ENCODE peak calls at places on chromosomes 11 and 22, in four cellular contexts. S, E, R and V are unnamed samples.

GRCh38 chr11:69531071-69531716 is 49.7 kb downstream of the LINC01488 start:
- DNase-seq in S (no peak), E (no peak), R (peak), V (no peak)

GRCh38 chr11:117096973-117097566 is 1.2 kb downstream of the SIK3 start:
- DNase-seq in S (no peak), E (no peak), R (no peak), V (peak)

GRCh38 chr22:20046730-20047129 is 25.8 kb downstream of the TANGO2 start:
- DNase-seq in S (no peak), E (no peak), R (no peak), V (no peak)

GRCh38 chr11:79441159-79441875 is 487 bp upstream of the TENM4 start:
- DNase-seq in S (no peak), E (peak), R (no peak), V (no peak)

GRCh38 chr11:32940865-32941264 is 48.3 kb downstream of the QSER1 start:
- DNase-seq in S (no peak), E (no peak), R (no peak), V (no peak)

GRCh38 chr11:134134167-134134566 is 65.3 kb downstream of the JAM3 start:
- DNase-seq in S (no peak), E (no peak), R (no peak), V (no peak)

GRCh38 chr11:128575174-128575955 is 12.0 kb downstream of the ETS1 start:
- DNase-seq in S (no peak), E (no peak), R (no peak), V (no peak)

GRCh38 chr11:47879259-47880184 is 31.4 kb upstream of the NUP160 start:
- DNase-seq in S (no peak), E (no peak), R (no peak), V (no peak)

GRCh38 chr22:42022162-42022847 is 23.7 kb downstream of the WBP2NL start:
- DNase-seq in S (peak), E (no peak), R (no peak), V (no peak)

GRCh38 chr11:8959546-8960166 is 4.6 kb downstream of the TMEM9B start:
- DNase-seq in S (peak), E (no peak), R (no peak), V (peak)

GRCh38 chr11:57482782-57483569 is 22.6 kb downstream of the RTN4RL2 start:
- DNase-seq in S (peak), E (peak), R (no peak), V (peak)

GRCh38 chr11:101127699-101128570 is 1.7 kb downstream of the PGR start:
- DNase-seq in S (peak), E (peak), R (peak), V (no peak)

GRCh38 chr11:36657610-36658225 is 59.7 kb upstream of the RAG2 start:
- DNase-seq in S (no peak), E (no peak), R (no peak), V (no peak)

GRCh38 chr11:102467080-102467708 is 14.6 kb upstream of the TMEM123 start:
- DNase-seq in S (peak), E (no peak), R (no peak), V (no peak)

GRCh38 chr22:44326549-44326881 is 13.8 kb upstream of the SHISAL1 start:
- DNase-seq in S (no peak), E (no peak), R (no peak), V (no peak)

GRCh38 chr22:24951942-24952836 is at the start of gene KIAA1671:
- DNase-seq in S (peak), E (peak), R (peak), V (peak)

GRCh38 chr22:19758896-19759458 is 1.6 kb upstream of the TBX1 start:
- DNase-seq in S (no peak), E (no peak), R (no peak), V (no peak)

GRCh38 chr11:79419120-79419519 is 21.7 kb downstream of the TENM4 start:
- DNase-seq in S (peak), E (no peak), R (no peak), V (no peak)

GRCh38 chr22:27100789-27101188 is 443.4 kb downstream of the MIAT start:
- DNase-seq in S (no peak), E (peak), R (peak), V (no peak)

GRCh38 chr11:133343951-133344350 is 188.3 kb downstream of the OPCML start:
- DNase-seq in S (no peak), E (no peak), R (no peak), V (no peak)

GRCh38 chr22:39241632-39242388 is 3.0 kb downstream of the PDGFB start:
- DNase-seq in S (no peak), E (no peak), R (no peak), V (no peak)

GRCh38 chr22:33544707-33545106 is 375.6 kb downstream of the LARGE1 start:
- DNase-seq in S (no peak), E (no peak), R (no peak), V (no peak)

GRCh38 chr11:107116358-107116757 is 98.1 kb upstream of the GUCY1A2 start:
- DNase-seq in S (no peak), E (no peak), R (no peak), V (no peak)

GRCh38 chr11:102610198-102610597 is 14.9 kb downstream of the MMP20 start:
- DNase-seq in S (no peak), E (no peak), R (no peak), V (no peak)

GRCh38 chr11:130448416-130449068 is at the start of gene ADAMTS15:
- DNase-seq in S (peak), E (peak), R (peak), V (no peak)

GRCh38 chr22:37126383-37126782 is 16.9 kb upstream of the TMPRSS6 start:
- DNase-seq in S (no peak), E (no peak), R (no peak), V (peak)

GRCh38 chr22:44576311-44577260 is 78.6 kb upstream of the RTL6 start:
- DNase-seq in S (no peak), E (no peak), R (peak), V (no peak)

GRCh38 chr11:27912916-27913315 is 195.0 kb downstream of the KIF18A start:
- DNase-seq in S (no peak), E (no peak), R (no peak), V (no peak)

GRCh38 chr11:129995163-129995562 is 7.5 kb downstream of the PRDM10 start:
- DNase-seq in S (no peak), E (no peak), R (no peak), V (no peak)

GRCh38 chr22:39917776-39918493 is 17.1 kb downstream of the GRAP2 start:
- DNase-seq in S (no peak), E (no peak), R (no peak), V (peak)

GRCh38 chr11:116217006-116217405 is 555.8 kb downstream of the BUD13 start:
- DNase-seq in S (peak), E (no peak), R (no peak), V (peak)

GRCh38 chr22:45600791-45601730 is 70.6 kb upstream of the ATXN10 start:
- DNase-seq in S (no peak), E (no peak), R (peak), V (no peak)

GRCh38 chr11:118076754-118077281 is at the start of gene TMPRSS4:
- DNase-seq in S (peak), E (no peak), R (no peak), V (no peak)

GRCh38 chr11:126416542-126417090 is 61.1 kb downstream of the ST3GAL4 start:
- DNase-seq in S (peak), E (peak), R (peak), V (peak)

GRCh38 chr22:28711820-28712777 is 29.5 kb downstream of the CHEK2 start:
- DNase-seq in S (no peak), E (no peak), R (no peak), V (no peak)

GRCh38 chr11:102589047-102589459 is 36.1 kb downstream of the MMP20 start:
- DNase-seq in S (no peak), E (no peak), R (no peak), V (no peak)

DNA sequence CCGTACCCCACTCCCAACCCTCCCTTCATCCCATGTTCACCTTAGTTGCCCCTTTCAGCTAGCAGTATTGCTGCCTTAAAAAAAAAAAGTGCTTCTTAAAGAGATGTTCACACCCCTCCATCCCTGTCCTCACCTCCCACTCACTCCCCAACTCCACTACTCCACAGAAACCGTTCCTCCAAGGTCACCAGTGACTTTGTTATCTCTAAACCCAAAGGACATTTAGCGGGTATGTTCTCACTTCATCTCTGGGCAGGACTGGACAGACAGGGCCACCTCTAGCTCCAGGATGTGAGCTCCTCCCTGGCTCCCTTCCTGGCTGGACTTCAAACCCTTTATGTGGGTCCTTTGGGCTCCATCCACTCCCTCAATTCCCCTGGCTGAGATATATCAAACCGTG is 6.4 kb upstream of the RCOR2 start:
- DNase-seq in S (no peak), E (no peak), R (no peak), V (no peak)
- TF ChIP-seq POLR2A in S (no peak), E (no peak), R (no peak), V (no peak)

GRCh38 chr22:31347251-31348008 is 1.3 kb upstream of the PATZ1 start:
- DNase-seq in S (peak), E (peak), R (peak), V (peak)
- TF ChIP-seq POLR2A in S (peak), E (no peak), R (no peak), V (peak)

GRCh38 chr22:48507171-48507570 is 1320.5 kb downstream of the BRD1 start:
- DNase-seq in S (no peak), E (no peak), R (no peak), V (no peak)
- TF ChIP-seq POLR2A in S (no peak), E (no peak), R (no peak), V (no peak)

GRCh38 chr11:68441466-68442230 is 18.9 kb upstream of the PPP6R3 start:
- DNase-seq in S (no peak), E (no peak), R (no peak), V (no peak)

GRCh38 chr11:68447015-68447801 is 13.3 kb upstream of the PPP6R3 start:
- DNase-seq in S (peak), E (peak), R (peak), V (peak)

GRCh38 chr11:68445531-68446035 is 15.0 kb upstream of the PPP6R3 start:
- DNase-seq in S (no peak), E (no peak), R (no peak), V (no peak)

GRCh38 chr11:68446046-68446725 is 14.4 kb upstream of the PPP6R3 start:
- DNase-seq in S (no peak), E (no peak), R (no peak), V (no peak)

GRCh38 chr11:68444566-68444965 is 16.0 kb upstream of the PPP6R3 start:
- DNase-seq in S (no peak), E (no peak), R (peak), V (no peak)
- TF ChIP-seq POLR2A in S (no peak), E (no peak), R (no peak), V (no peak)